ENCODE peak calls at places on chromosomes 6 and 20, in seven cellular contexts. One of them, this sample, is unnamed.
A peak's percentile ranks its signal among the peaks of the same experiment; 100 is the strongest.

GRCh38 chr6:10610289-10610688 is 84.1 kb downstream of the C6orf52 start:
- DNase-seq in AG04450: peak; percentile 65
- DNase-seq in pancreas: no peak
- DNase-seq in transverse colon: peak; percentile 36
- DNase-seq in brain microvascular endothelial cell: no peak
- DNase-seq in heart right ventricle: peak; percentile 30
- DNase-seq in mesenchymal stem cell: peak; percentile 17
- DNase-seq in this sample: no peak

GRCh38 chr6:2986722-2987196 is 12.9 kb upstream of the NQO2 start:
- DNase-seq in AG04450: no peak
- DNase-seq in pancreas: no peak
- DNase-seq in transverse colon: no peak
- DNase-seq in brain microvascular endothelial cell: peak; percentile 65
- DNase-seq in heart right ventricle: no peak
- DNase-seq in mesenchymal stem cell: peak; percentile 24
- DNase-seq in this sample: no peak

GRCh38 chr6:44667668-44668390 is 280.3 kb downstream of the CDC5L start:
- DNase-seq in AG04450: no peak
- DNase-seq in pancreas: no peak
- DNase-seq in transverse colon: peak; percentile 41
- DNase-seq in brain microvascular endothelial cell: no peak
- DNase-seq in heart right ventricle: no peak
- DNase-seq in mesenchymal stem cell: no peak
- DNase-seq in this sample: peak; percentile 81

GRCh38 chr6:110191477-110191876 is 11.2 kb downstream of the CDC40 start:
- DNase-seq in AG04450: no peak
- DNase-seq in pancreas: no peak
- DNase-seq in transverse colon: no peak
- DNase-seq in brain microvascular endothelial cell: no peak
- DNase-seq in heart right ventricle: no peak
- DNase-seq in mesenchymal stem cell: no peak
- DNase-seq in this sample: no peak

GRCh38 chr6:78340755-78341154 is 526.6 kb upstream of the IRAK1BP1 start:
- DNase-seq in AG04450: no peak
- DNase-seq in pancreas: no peak
- DNase-seq in transverse colon: no peak
- DNase-seq in brain microvascular endothelial cell: peak; percentile 5
- DNase-seq in heart right ventricle: no peak
- DNase-seq in mesenchymal stem cell: no peak
- DNase-seq in this sample: no peak

GRCh38 chr6:150238294-150238693 is 95.5 kb downstream of the PPP1R14C start:
- DNase-seq in AG04450: no peak
- DNase-seq in pancreas: peak; percentile 82
- DNase-seq in transverse colon: no peak
- DNase-seq in brain microvascular endothelial cell: no peak
- DNase-seq in heart right ventricle: peak; percentile 59
- DNase-seq in mesenchymal stem cell: no peak
- DNase-seq in this sample: no peak

GRCh38 chr6:34633785-34634184 is 62.8 kb downstream of the ILRUN start:
- DNase-seq in AG04450: no peak
- DNase-seq in pancreas: no peak
- DNase-seq in transverse colon: no peak
- DNase-seq in brain microvascular endothelial cell: no peak
- DNase-seq in heart right ventricle: no peak
- DNase-seq in mesenchymal stem cell: no peak
- DNase-seq in this sample: no peak

GRCh38 chr6:167893416-167893815 is 66.7 kb downstream of the AFDN start:
- DNase-seq in AG04450: no peak
- DNase-seq in pancreas: no peak
- DNase-seq in transverse colon: no peak
- DNase-seq in brain microvascular endothelial cell: peak; percentile 66
- DNase-seq in heart right ventricle: no peak
- DNase-seq in mesenchymal stem cell: peak; percentile 29
- DNase-seq in this sample: peak; percentile 18

GRCh38 chr6:143513410-143513809 is 1.9 kb upstream of the FUCA2 start:
- DNase-seq in AG04450: no peak
- DNase-seq in pancreas: no peak
- DNase-seq in transverse colon: peak; percentile 65
- DNase-seq in brain microvascular endothelial cell: no peak
- DNase-seq in heart right ventricle: peak; percentile 25
- DNase-seq in mesenchymal stem cell: no peak
- DNase-seq in this sample: no peak

GRCh38 chr6:81204741-81205140 is 547.7 kb downstream of the TENT5A start:
- DNase-seq in AG04450: no peak
- DNase-seq in pancreas: no peak
- DNase-seq in transverse colon: no peak
- DNase-seq in brain microvascular endothelial cell: no peak
- DNase-seq in heart right ventricle: no peak
- DNase-seq in mesenchymal stem cell: peak; percentile 37
- DNase-seq in this sample: no peak

GRCh38 chr6:2634151-2634964 is 116.4 kb downstream of the MYLK4 start:
- DNase-seq in AG04450: peak; percentile 59
- DNase-seq in pancreas: peak; percentile 53
- DNase-seq in transverse colon: peak; percentile 82
- DNase-seq in brain microvascular endothelial cell: peak; percentile 87
- DNase-seq in heart right ventricle: peak; percentile 88
- DNase-seq in mesenchymal stem cell: peak; percentile 66
- DNase-seq in this sample: peak; percentile 75

GRCh38 chr6:40348591-40348990 is 238.6 kb downstream of the LRFN2 start:
- DNase-seq in AG04450: no peak
- DNase-seq in pancreas: no peak
- DNase-seq in transverse colon: no peak
- DNase-seq in brain microvascular endothelial cell: no peak
- DNase-seq in heart right ventricle: no peak
- DNase-seq in mesenchymal stem cell: no peak
- DNase-seq in this sample: no peak

GRCh38 chr20:59120919-59121318 is 42.7 kb upstream of the ZNF831 start:
- DNase-seq in AG04450: no peak
- DNase-seq in pancreas: no peak
- DNase-seq in transverse colon: no peak
- DNase-seq in brain microvascular endothelial cell: no peak
- DNase-seq in heart right ventricle: no peak
- DNase-seq in mesenchymal stem cell: no peak
- DNase-seq in this sample: no peak

GRCh38 chr6:37695857-37696219 is 1.8 kb downstream of the MDGA1 start:
- DNase-seq in AG04450: no peak
- DNase-seq in pancreas: no peak
- DNase-seq in transverse colon: no peak
- DNase-seq in brain microvascular endothelial cell: no peak
- DNase-seq in heart right ventricle: no peak
- DNase-seq in mesenchymal stem cell: peak; percentile 67
- DNase-seq in this sample: no peak
- H3K4me3 ChIP-seq in AG04450: peak overlapping the region; percentile 66
- H3K4me3 ChIP-seq in pancreas: peak overlapping the region; percentile 80
- H3K4me3 ChIP-seq in transverse colon: peak overlapping the region; percentile 76
- H3K4me3 ChIP-seq in brain microvascular endothelial cell: peak overlapping the region; percentile 66
- H3K4me3 ChIP-seq in heart right ventricle: peak overlapping the region; percentile 83
- H3K4me3 ChIP-seq in mesenchymal stem cell: peak overlapping the region; percentile 67
- H3K4me3 ChIP-seq in this sample: no peak overlapping the region

DNA sequence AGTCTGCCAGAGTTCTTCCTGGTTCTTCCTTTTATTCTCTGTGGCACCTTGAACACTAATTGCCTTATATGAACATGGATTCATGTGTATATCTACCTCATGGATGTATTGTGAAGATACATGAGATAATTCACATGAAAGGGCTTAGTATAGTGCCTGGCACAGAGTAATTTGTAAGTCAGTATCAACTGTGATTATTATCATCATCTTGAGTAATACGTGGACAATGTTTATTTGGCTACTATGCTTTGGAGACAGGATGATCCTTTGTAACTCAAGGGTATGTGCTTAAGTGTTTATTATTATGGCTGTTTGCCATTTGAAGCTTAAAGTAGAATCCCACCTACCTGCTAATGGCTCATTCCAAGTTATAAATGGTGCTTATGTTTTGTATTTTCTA is 16.0 kb downstream of the DOP1A start:
- DNase-seq in AG04450: no peak
- DNase-seq in pancreas: no peak
- DNase-seq in transverse colon: no peak
- DNase-seq in brain microvascular endothelial cell: no peak
- DNase-seq in heart right ventricle: no peak
- DNase-seq in mesenchymal stem cell: no peak
- DNase-seq in this sample: no peak
- H3K27ac ChIP-seq in AG04450: no peak overlapping the region
- H3K27ac ChIP-seq in pancreas: no peak overlapping the region
- H3K27ac ChIP-seq in transverse colon: no peak overlapping the region
- H3K27ac ChIP-seq in brain microvascular endothelial cell: no peak overlapping the region
- H3K27ac ChIP-seq in heart right ventricle: no peak overlapping the region
- H3K27ac ChIP-seq in mesenchymal stem cell: no peak overlapping the region
- H3K27ac ChIP-seq in this sample: no peak overlapping the region

GRCh38 chr6:137864812-137865508 is 2.1 kb upstream of the TNFAIP3 start:
- DNase-seq in AG04450: no peak
- DNase-seq in pancreas: no peak
- DNase-seq in transverse colon: no peak
- DNase-seq in brain microvascular endothelial cell: no peak
- DNase-seq in heart right ventricle: no peak
- DNase-seq in mesenchymal stem cell: peak; percentile 36
- DNase-seq in this sample: no peak

GRCh38 chr6:137866200-137866913 is 702 bp upstream of the TNFAIP3 start:
- DNase-seq in AG04450: no peak
- DNase-seq in pancreas: peak; percentile 9
- DNase-seq in transverse colon: no peak
- DNase-seq in brain microvascular endothelial cell: no peak
- DNase-seq in heart right ventricle: no peak
- DNase-seq in mesenchymal stem cell: no peak
- DNase-seq in this sample: no peak

GRCh38 chr6:137867685-137868509 is 838 bp downstream of the TNFAIP3 start:
- DNase-seq in AG04450: no peak
- DNase-seq in pancreas: no peak
- DNase-seq in transverse colon: peak; percentile 60
- DNase-seq in brain microvascular endothelial cell: no peak
- DNase-seq in heart right ventricle: peak; percentile 33
- DNase-seq in mesenchymal stem cell: peak; percentile 54
- DNase-seq in this sample: no peak

GRCh38 chr6:137868721-137869631 is 1.9 kb downstream of the TNFAIP3 start:
- DNase-seq in AG04450: no peak
- DNase-seq in pancreas: no peak
- DNase-seq in transverse colon: no peak
- DNase-seq in brain microvascular endothelial cell: no peak
- DNase-seq in heart right ventricle: no peak
- DNase-seq in mesenchymal stem cell: no peak
- DNase-seq in this sample: no peak

GRCh38 chr6:137866914-137867684 is at the start of gene TNFAIP3:
- DNase-seq in AG04450: peak; percentile 90
- DNase-seq in pancreas: peak; percentile 92
- DNase-seq in transverse colon: peak; percentile 96
- DNase-seq in brain microvascular endothelial cell: peak; percentile 91
- DNase-seq in heart right ventricle: peak; percentile 92
- DNase-seq in mesenchymal stem cell: peak; percentile 96
- DNase-seq in this sample: peak; percentile 50
- H3K4me3 ChIP-seq in AG04450: peak within 1 kb of the TSS; percentile 89
- H3K4me3 ChIP-seq in pancreas: peak within 1 kb of the TSS; percentile 93
- H3K4me3 ChIP-seq in transverse colon: peak within 1 kb of the TSS; percentile 74
- H3K4me3 ChIP-seq in brain microvascular endothelial cell: peak within 1 kb of the TSS; percentile 65
- H3K4me3 ChIP-seq in heart right ventricle: peak within 1 kb of the TSS; percentile 94
- H3K4me3 ChIP-seq in mesenchymal stem cell: peak within 1 kb of the TSS; percentile 70
- H3K4me3 ChIP-seq in this sample: peak within 1 kb of the TSS; percentile 74

GRCh38 chr6:170036916-170037315 is 254.0 kb downstream of the DLL1 start:
- DNase-seq in AG04450: no peak
- DNase-seq in pancreas: no peak
- DNase-seq in transverse colon: peak; percentile 7
- DNase-seq in brain microvascular endothelial cell: no peak
- DNase-seq in heart right ventricle: no peak
- DNase-seq in mesenchymal stem cell: no peak
- DNase-seq in this sample: no peak

GRCh38 chr6:170037541-170038250 is 253.2 kb downstream of the DLL1 start:
- DNase-seq in AG04450: no peak
- DNase-seq in pancreas: no peak
- DNase-seq in transverse colon: peak; percentile 37
- DNase-seq in brain microvascular endothelial cell: no peak
- DNase-seq in heart right ventricle: no peak
- DNase-seq in mesenchymal stem cell: peak; percentile 38
- DNase-seq in this sample: no peak

GRCh38 chr6:170034294-170034693 is 256.6 kb downstream of the DLL1 start:
- DNase-seq in AG04450: no peak
- DNase-seq in pancreas: no peak
- DNase-seq in transverse colon: peak; percentile 1
- DNase-seq in brain microvascular endothelial cell: no peak
- DNase-seq in heart right ventricle: no peak
- DNase-seq in mesenchymal stem cell: no peak
- DNase-seq in this sample: no peak

GRCh38 chr6:170035104-170035503 is 255.8 kb downstream of the DLL1 start:
- DNase-seq in AG04450: no peak
- DNase-seq in pancreas: no peak
- DNase-seq in transverse colon: no peak
- DNase-seq in brain microvascular endothelial cell: no peak
- DNase-seq in heart right ventricle: no peak
- DNase-seq in mesenchymal stem cell: no peak
- DNase-seq in this sample: no peak

DNA sequence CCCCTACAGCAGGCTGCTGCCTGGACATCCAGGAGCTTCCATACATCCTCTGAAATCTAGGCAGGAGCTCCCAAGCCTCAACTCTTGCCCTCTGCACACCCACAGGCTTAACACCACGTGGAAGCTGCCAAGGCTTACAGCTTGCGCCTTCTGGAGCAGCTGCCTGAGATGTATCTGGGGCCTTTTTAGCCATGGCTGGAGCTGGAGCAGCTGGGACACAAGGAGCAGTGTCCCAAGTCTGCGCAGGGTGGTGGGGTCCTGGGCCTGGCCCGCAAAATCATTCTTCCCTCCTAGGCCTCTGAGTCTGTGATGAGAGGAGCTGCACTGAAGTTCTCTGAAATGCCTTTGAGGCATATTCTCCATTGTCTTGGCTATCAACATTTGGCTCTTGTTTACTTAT is 255.0 kb downstream of the DLL1 start:
- DNase-seq in AG04450: no peak
- DNase-seq in pancreas: no peak
- DNase-seq in transverse colon: peak; percentile 2
- DNase-seq in brain microvascular endothelial cell: no peak
- DNase-seq in heart right ventricle: no peak
- DNase-seq in mesenchymal stem cell: no peak
- DNase-seq in this sample: no peak
- H3K27ac ChIP-seq in AG04450: no peak overlapping the region
- H3K27ac ChIP-seq in pancreas: no peak overlapping the region
- H3K27ac ChIP-seq in transverse colon: no peak overlapping the region
- H3K27ac ChIP-seq in brain microvascular endothelial cell: no peak overlapping the region
- H3K27ac ChIP-seq in heart right ventricle: no peak overlapping the region
- H3K27ac ChIP-seq in mesenchymal stem cell: no peak overlapping the region
- H3K27ac ChIP-seq in this sample: no peak overlapping the region